ENCODE peak calls at places on chromosomes 11 and 22, in five cellular contexts. D, Z, E, B and X are unnamed samples.

GRCh38 chr11:45320366-45320765 is 34.2 kb upstream of the SYT13 start:
- DNase-seq in E (peak), Z (no peak), B (no peak), D (no peak), X (no peak)

GRCh38 chr11:5252280-5253265 is 2.0 kb downstream of the HBG2 start:
- DNase-seq in E (no peak), Z (no peak), B (no peak), D (no peak), X (no peak)

GRCh38 chr11:86497310-86497709 is 122.6 kb downstream of the CCDC81 start:
- DNase-seq in B (no peak), E (no peak), D (no peak), Z (peak), X (no peak)

GRCh38 chr22:38864361-38865191 is 7.4 kb downstream of the CBX6 start:
- DNase-seq in E (no peak), B (no peak), D (no peak), Z (no peak), X (no peak)

GRCh38 chr11:18588297-18589252 is at the start of gene UEVLD:
- DNase-seq in B (peak), Z (peak), D (peak), E (peak), X (peak)

GRCh38 chr11:43852057-43852636 is 28.5 kb upstream of the ALKBH3 start:
- DNase-seq in D (peak), Z (peak), B (peak), E (peak), X (peak)

GRCh38 chr11:34481307-34481706 is 32.3 kb downstream of the ELF5 start:
- DNase-seq in E (no peak), B (no peak), D (no peak), Z (no peak), X (no peak)

GRCh38 chr11:119974051-119974450 is 163.9 kb downstream of the TRIM29 start:
- DNase-seq in B (no peak), D (no peak), Z (no peak), E (no peak), X (no peak)

GRCh38 chr11:113664981-113665710 is 41.0 kb downstream of the TMPRSS5 start:
- DNase-seq in E (no peak), Z (peak), B (no peak), D (no peak), X (no peak)

GRCh38 chr11:23406131-23406819 is 546.0 kb upstream of the CCDC179 start:
- DNase-seq in B (no peak), Z (no peak), D (no peak), E (no peak), X (no peak)

GRCh38 chr11:118996926-118997626 is 862 bp upstream of the CENATAC start:
- DNase-seq in Z (peak), B (peak), E (peak), D (peak), X (peak)

GRCh38 chr11:121451982-121452608 is at the start of gene SORL1:
- DNase-seq in B (peak), E (peak), Z (peak), D (peak), X (peak)

GRCh38 chr11:46499821-46500220 is 94.0 kb downstream of the AMBRA1 start:
- DNase-seq in D (no peak), Z (no peak), E (no peak), B (no peak), X (no peak)